ENCODE peak calls at places on chromosome 1, in seven cellular contexts. P, L, C, S, Z, E and Q are unnamed samples.

GRCh38 chr1:30329802-30330557 is 393.4 kb downstream of the MATN1 start:
- DNase-seq in P (peak), L (peak), C (no peak), S (no peak), Z (no peak), E (no peak), Q (no peak)

GRCh38 chr1:92567211-92567868 is 80.6 kb upstream of the GFI1 start:
- DNase-seq in P (no peak), L (no peak), C (peak), S (no peak), Z (no peak), E (peak), Q (no peak)

GRCh38 chr1:191851799-191852595 is 306.3 kb upstream of the RGS18 start:
- DNase-seq in P (no peak), L (no peak), C (peak), S (no peak), Z (no peak), E (peak), Q (no peak)

GRCh38 chr1:161019767-161020572 is 982 bp downstream of the F11R start:
- DNase-seq in P (peak), L (no peak), C (no peak), S (no peak), Z (no peak), E (no peak), Q (peak)

GRCh38 chr1:26285366-26286063 is 5.6 kb downstream of the SH3BGRL3 start:
- DNase-seq in P (peak), L (peak), C (no peak), S (no peak), Z (no peak), E (no peak), Q (no peak)

GRCh38 chr1:6612641-6613360 is 730 bp upstream of the PHF13 start:
- DNase-seq in P (peak), L (no peak), C (peak), S (peak), Z (no peak), E (peak), Q (no peak)

GRCh38 chr1:47756006-47756405 is 241.2 kb downstream of the TRABD2B start:
- DNase-seq in P (peak), L (peak), C (no peak), S (no peak), Z (no peak), E (no peak), Q (no peak)

GRCh38 chr1:206136241-206136640 is 19.1 kb upstream of the AVPR1B start:
- DNase-seq in P (no peak), L (no peak), C (no peak), S (no peak), Z (no peak), E (no peak), Q (no peak)

GRCh38 chr1:229063154-229063553 is 207.8 kb upstream of the RAB4A start:
- DNase-seq in P (no peak), L (no peak), C (no peak), S (no peak), Z (no peak), E (no peak), Q (no peak)

GRCh38 chr1:182385885-182386853 is 5.4 kb downstream of the GLUL start:
- DNase-seq in P (no peak), L (no peak), C (no peak), S (no peak), Z (no peak), E (no peak), Q (no peak)

GRCh38 chr1:231596337-231596791 is 30.2 kb upstream of the DISC1 start:
- DNase-seq in P (peak), L (no peak), C (no peak), S (no peak), Z (no peak), E (no peak), Q (no peak)

GRCh38 chr1:206582537-206583460 is 29.5 kb downstream of the EIF2D start:
- DNase-seq in P (no peak), L (no peak), C (no peak), S (no peak), Z (no peak), E (no peak), Q (no peak)

GRCh38 chr1:148264374-148265276 is 112.5 kb upstream of the NBPF11 start:
- DNase-seq in P (peak), L (peak), C (peak), S (peak), Z (peak), E (peak), Q (peak)

GRCh38 chr1:204426035-204426436 is 14.4 kb upstream of the PPP1R15B start:
- DNase-seq in P (peak), L (no peak), C (peak), S (peak), Z (no peak), E (peak), Q (no peak)

GRCh38 chr1:24928631-24929090 is 1.4 kb downstream of the RUNX3 start:
- DNase-seq in P (peak), L (no peak), C (no peak), S (peak), Z (no peak), E (no peak), Q (peak)

GRCh38 chr1:118136511-118136937 is 48.5 kb downstream of the SPAG17 start:
- DNase-seq in P (peak), L (no peak), C (peak), S (peak), Z (no peak), E (peak), Q (no peak)

DNA sequence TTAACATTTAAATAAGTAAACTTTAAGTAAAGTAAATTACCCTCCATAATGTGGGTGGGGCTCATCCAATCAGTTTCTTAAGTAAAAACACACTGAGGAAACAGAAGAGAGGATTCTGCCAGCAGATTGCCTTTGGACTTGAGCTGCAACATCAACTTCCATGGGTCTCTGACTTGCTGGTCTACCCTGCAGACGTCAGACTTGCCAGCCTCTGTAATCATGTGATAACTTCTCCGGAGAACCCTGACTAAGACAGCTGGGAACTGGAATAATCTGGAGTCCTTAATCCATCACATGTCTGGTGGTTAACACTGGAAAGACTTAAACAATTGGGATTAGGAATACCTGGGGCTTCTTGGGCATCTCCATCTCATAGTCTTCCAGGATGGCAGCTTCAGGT is 13.2 kb upstream of the CEP350 start:
- DNase-seq in P (no peak), L (no peak), C (no peak), S (no peak), Z (no peak), E (no peak), Q (no peak)
- H2BK120ac ChIP-seq in P (no peak), L (no peak), C (no peak), S (no peak), Z (no peak), E (no peak), Q (no peak)

GRCh38 chr1:68495532-68495931 is 1.4 kb downstream of the DEPDC1 start:
- DNase-seq in P (peak), L (no peak), C (no peak), S (peak), Z (no peak), E (no peak), Q (no peak)
- H2BK5ac ChIP-seq in P (no peak), L (no peak), C (no peak), S (no peak), Z (no peak), E (no peak), Q (no peak)

GRCh38 chr1:38178236-38178635 is 131.6 kb upstream of the POU3F1 start:
- DNase-seq in P (no peak), L (no peak), C (no peak), S (no peak), Z (no peak), E (no peak), Q (no peak)

GRCh38 chr1:38175062-38175461 is 128.5 kb upstream of the POU3F1 start:
- DNase-seq in P (no peak), L (no peak), C (no peak), S (no peak), Z (no peak), E (no peak), Q (no peak)

GRCh38 chr1:38173848-38174247 is 127.3 kb upstream of the POU3F1 start:
- DNase-seq in P (no peak), L (no peak), C (no peak), S (no peak), Z (no peak), E (no peak), Q (no peak)

GRCh38 chr1:38169121-38169520 is 122.5 kb upstream of the POU3F1 start:
- DNase-seq in P (no peak), L (no peak), C (no peak), S (no peak), Z (no peak), E (no peak), Q (no peak)

GRCh38 chr1:38173157-38173831 is 126.7 kb upstream of the POU3F1 start:
- DNase-seq in P (no peak), L (no peak), C (no peak), S (no peak), Z (no peak), E (no peak), Q (no peak)
- H2BK120ac ChIP-seq in P (no peak), L (no peak), C (no peak), S (no peak), Z (no peak), E (no peak), Q (no peak)

DNA sequence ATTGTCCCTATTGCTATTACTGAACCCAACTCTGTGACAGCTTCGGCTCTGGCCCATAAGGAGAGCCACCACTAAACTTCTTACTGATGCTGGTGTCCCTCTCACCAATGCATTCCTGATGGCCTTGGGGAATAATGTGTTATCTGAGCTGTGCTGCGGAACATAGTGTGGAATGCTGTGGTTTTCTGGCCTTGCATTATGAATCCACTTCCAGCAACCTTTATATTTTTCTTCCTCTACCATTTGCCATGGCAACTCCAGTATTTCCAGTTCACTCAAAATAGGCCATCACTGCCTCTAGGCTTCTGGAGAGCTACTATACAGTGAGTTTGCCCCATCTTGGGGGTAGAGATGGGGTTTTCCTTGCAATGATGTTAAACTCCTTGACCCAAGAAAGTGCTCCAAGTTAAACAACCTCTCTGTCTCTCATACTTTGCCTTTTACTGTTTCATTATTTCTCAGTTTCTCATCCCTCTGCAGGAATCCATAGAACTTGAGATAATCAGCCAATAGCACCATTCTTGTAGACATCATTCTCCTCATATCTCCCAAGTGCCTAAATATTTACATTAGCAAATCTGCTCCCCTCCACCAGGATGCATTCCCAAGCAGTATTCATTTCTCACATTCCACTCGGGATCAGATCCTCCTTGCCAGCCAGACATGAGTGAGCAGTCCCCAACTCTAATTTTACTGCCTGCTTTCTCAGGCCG is 11.1 kb upstream of the RAVER2 start:
- DNase-seq in P (peak), L (no peak), C (peak), S (peak), Z (no peak), E (peak), Q (no peak)
- H2BK5ac ChIP-seq in P (no peak), L (no peak), C (peak), S (no peak), Z (no peak), E (no peak), Q (no peak)

GRCh38 chr1:225143001-225143400 is 213.5 kb downstream of the DNAH14 start:
- DNase-seq in P (no peak), L (no peak), C (no peak), S (no peak), Z (no peak), E (no peak), Q (no peak)
- H2BK120ac ChIP-seq in P (no peak), L (no peak), C (no peak), S (no peak), Z (no peak), E (no peak), Q (no peak)

GRCh38 chr1:119811428-119811827 is at the start of gene REG4:
- DNase-seq in P (no peak), L (no peak), C (no peak), S (no peak), Z (no peak), E (no peak), Q (no peak)

GRCh38 chr1:119808491-119808890 is 2.8 kb downstream of the REG4 start:
- DNase-seq in P (no peak), L (no peak), C (peak), S (no peak), Z (no peak), E (no peak), Q (no peak)

GRCh38 chr1:119811985-119812557 is 811 bp upstream of the REG4 start:
- DNase-seq in P (no peak), L (no peak), C (no peak), S (no peak), Z (no peak), E (no peak), Q (no peak)

GRCh38 chr1:119806489-119806888 is 4.8 kb downstream of the REG4 start:
- DNase-seq in P (no peak), L (no peak), C (no peak), S (no peak), Z (no peak), E (no peak), Q (no peak)

DNA sequence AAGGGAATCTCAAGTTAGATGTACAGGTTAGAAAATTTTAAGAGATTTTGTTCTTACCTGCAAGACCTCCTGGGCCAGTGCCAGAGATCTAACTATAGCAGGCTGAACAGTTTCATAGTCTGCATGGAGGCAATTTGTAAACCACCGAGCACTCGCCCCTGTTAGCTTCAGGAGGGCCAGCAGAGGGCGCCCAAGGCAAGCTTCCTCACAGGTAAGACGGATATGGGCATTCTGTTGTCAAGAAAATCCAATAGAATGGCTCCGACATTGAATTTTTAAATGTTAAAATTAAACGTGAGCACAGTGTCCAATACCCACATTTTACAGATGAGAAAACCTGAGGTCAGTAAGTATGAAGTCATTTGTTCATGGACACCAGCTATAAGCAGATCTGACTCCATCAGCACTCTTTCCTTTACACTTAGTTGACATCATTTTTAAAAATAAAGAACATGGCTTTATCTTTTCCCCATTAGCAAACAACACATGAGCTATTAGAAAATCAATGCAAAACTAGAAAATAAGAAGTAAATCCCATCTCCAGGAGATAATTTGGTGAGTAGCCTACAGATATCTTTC is 2.2 kb downstream of the REG4 start:
- DNase-seq in P (peak), L (peak), C (peak), S (peak), Z (peak), E (peak), Q (peak)
- H2BK5ac ChIP-seq in P (no peak), L (no peak), C (no peak), S (no peak), Z (no peak), E (no peak), Q (no peak)

GRCh38 chr1:180551997-180552396 is 6.8 kb upstream of the OVAAL start:
- DNase-seq in P (no peak), L (no peak), C (no peak), S (no peak), Z (no peak), E (no peak), Q (no peak)

GRCh38 chr1:180544050-180544449 is 14.7 kb upstream of the OVAAL start:
- DNase-seq in P (no peak), L (no peak), C (no peak), S (no peak), Z (no peak), E (no peak), Q (no peak)

GRCh38 chr1:180545991-180546390 is 12.8 kb upstream of the OVAAL start:
- DNase-seq in P (no peak), L (no peak), C (no peak), S (no peak), Z (no peak), E (no peak), Q (no peak)

GRCh38 chr1:180548686-180549326 is 10.0 kb upstream of the OVAAL start:
- DNase-seq in P (no peak), L (no peak), C (no peak), S (no peak), Z (no peak), E (no peak), Q (peak)
- H2BK120ac ChIP-seq in P (no peak), L (no peak), C (no peak), S (no peak), Z (no peak), E (no peak), Q (no peak)